ENCODE peak calls at places on chromosomes 16 and 17, in six cellular contexts. D is CD8-positive, alpha-beta memory T cell; U is caudate nucleus; R is H1; M is lower lobe of right lung; H is CD4-positive, alpha-beta T cell. L is an unnamed sample.

GRCh38 chr17:78325076-78325712 is 34.7 kb downstream of the SOCS3 start:
- DNase-seq in D (no peak), U (no peak), R (no peak), M (no peak), H (no peak), L (no peak)

GRCh38 chr16:50035468-50035992 is 10.5 kb downstream of the CNEP1R1 start:
- DNase-seq in D (no peak), U (no peak), R (no peak), M (no peak), H (no peak), L (no peak)

GRCh38 chr16:50213939-50214519 is 52.3 kb upstream of the ADCY7 start:
- DNase-seq in D (no peak), U (no peak), R (no peak), M (no peak), H (no peak), L (no peak)

GRCh38 chr17:7410634-7411426 is 3.2 kb downstream of the NLGN2 start:
- DNase-seq in D (no peak), U (no peak), R (no peak), M (no peak), H (no peak), L (no peak)

GRCh38 chr16:57358527-57359095 is at the start of gene CCL22:
- DNase-seq in D (no peak), U (no peak), R (no peak), M (no peak), H (no peak), L (no peak)

GRCh38 chr16:22888791-22889190 is 74.8 kb downstream of the HS3ST2 start:
- DNase-seq in D (no peak), U (no peak), R (no peak), M (no peak), H (no peak), L (no peak)

GRCh38 chr17:15441315-15441714 is 26.1 kb downstream of the CDRT4 start:
- DNase-seq in D (no peak), U (no peak), R (no peak), M (no peak), H (no peak), L (no peak)

GRCh38 chr16:85105475-85105874 is 6.8 kb downstream of the CIBAR2 start:
- DNase-seq in D (no peak), U (no peak), R (no peak), M (no peak), H (no peak), L (no peak)

GRCh38 chr16:3979070-3979469 is 98.6 kb upstream of the CREBBP start:
- DNase-seq in D (no peak), U (no peak), R (no peak), M (no peak), H (no peak), L (no peak)

GRCh38 chr16:58187092-58187491 is 10.8 kb downstream of the CSNK2A2 start:
- DNase-seq in D (no peak), U (no peak), R (no peak), M (no peak), H (no peak), L (no peak)

GRCh38 chr16:1635070-1635469 is 22.9 kb downstream of the CRAMP1 start:
- DNase-seq in D (no peak), U (no peak), R (no peak), M (no peak), H (no peak), L (no peak)

GRCh38 chr16:54522596-54522995 is 236.0 kb upstream of the IRX3 start:
- DNase-seq in D (no peak), U (no peak), R (no peak), M (no peak), H (no peak), L (no peak)

GRCh38 chr17:72152392-72152727 is 31.5 kb downstream of the SOX9 start:
- DNase-seq in D (no peak), U (no peak), R (no peak), M (no peak), H (no peak), L (no peak)
- H3K27ac ChIP-seq in D (no peak), U (peak), R (peak), M (peak), H (no peak), L (no peak)

GRCh38 chr16:15415411-15416070 is 18.8 kb upstream of the BMERB1 start:
- DNase-seq in D (no peak), U (no peak), R (no peak), M (no peak), H (no peak), L (no peak)
- H3K27ac ChIP-seq in D (no peak), U (no peak), R (no peak), M (no peak), H (no peak), L (peak)

DNA sequence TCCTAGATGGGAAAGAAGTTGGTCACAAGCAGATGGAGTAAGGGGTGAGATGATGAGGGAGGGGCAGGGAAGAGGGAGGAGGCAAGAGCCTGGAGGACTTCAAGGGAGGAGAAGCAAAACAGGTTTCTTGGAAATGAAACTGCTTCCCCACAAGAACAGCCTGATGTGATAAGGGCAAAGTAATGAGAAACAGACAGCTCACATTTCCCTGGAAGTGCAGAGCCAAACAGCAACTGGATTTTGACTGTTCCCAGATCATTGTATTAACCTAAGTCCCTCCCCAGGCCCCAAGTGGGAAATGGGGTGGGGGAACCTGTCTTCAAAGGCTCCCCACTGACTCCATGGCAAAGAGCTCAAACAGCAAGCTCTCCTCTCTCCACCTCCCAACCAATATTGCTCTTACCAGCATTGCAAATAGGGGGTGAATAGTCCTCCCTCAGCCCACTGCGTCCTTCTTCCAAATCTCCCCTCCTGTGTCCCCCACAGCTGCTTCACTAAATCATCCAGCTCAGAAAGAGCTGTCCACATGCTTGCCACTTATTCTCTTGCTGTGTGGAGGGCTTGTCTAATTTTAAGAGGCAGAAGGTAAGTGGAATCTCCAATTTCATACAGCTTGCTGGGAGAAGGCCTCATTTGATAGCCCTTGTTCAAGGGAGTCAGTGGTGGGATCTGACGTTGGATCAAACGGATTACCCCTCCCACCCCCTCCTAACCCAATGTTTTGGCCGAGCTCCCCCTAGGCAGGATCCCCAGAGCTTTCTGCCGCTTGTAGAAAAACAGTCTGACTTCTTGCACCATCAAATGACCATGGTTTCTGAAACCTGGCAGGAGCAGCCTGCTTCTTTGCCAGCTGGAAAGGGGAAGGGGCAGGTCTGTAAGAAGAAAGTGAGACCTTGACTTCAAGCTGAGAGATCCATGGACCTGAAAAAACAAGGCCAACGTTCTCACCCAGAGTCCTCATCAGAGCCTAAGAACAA is 56.3 kb upstream of the SMIM36 start:
- DNase-seq in D (no peak), U (no peak), R (no peak), M (no peak), H (no peak), L (no peak)
- H3K27ac ChIP-seq in D (peak), U (no peak), R (no peak), M (no peak), H (no peak), L (no peak)

GRCh38 chr17:83124871-83125514 is 45.6 kb downstream of the METRNL start:
- DNase-seq in D (peak), U (no peak), R (no peak), M (peak), H (peak), L (no peak)
- H3K27ac ChIP-seq in D (no peak), U (peak), R (no peak), M (no peak), H (no peak), L (no peak)

L was measured in epithelial cell of prostate.